ENCODE peak calls at places on chromosomes 5 and 9, in six cellular contexts. D is activated CD8-positive, alpha-beta memory T cell treated with anti-CD3 and anti-CD28 coated beads for 24 hours; A is stimulated activated CD8-positive, alpha-beta memory T cell treated with anti-CD3 and anti-CD28 coated beads, Interleukin-15, amount 100 ng/mL, for 4 hours; H is A549; U is mesothelial cell of epicardium; J is brain microvascular endothelial cell. N is an unnamed sample.
A peak's percentile ranks its signal among the peaks of the same experiment; 100 is the strongest.

GRCh38 chr9:88400021-88400420 is 11.8 kb downstream of the SPIN1 start:
- DNase-seq in D (no peak), A (no peak), H (no peak), U (no peak), J (peak; percentile 72), N (no peak)

GRCh38 chr9:105415344-105415980 is 32.4 kb upstream of the FSD1L start:
- DNase-seq in D (peak; percentile 80), A (peak; percentile 24), H (peak; percentile 53), U (peak; percentile 68), J (peak; percentile 38), N (peak; percentile 49)

GRCh38 chr9:120698766-120699165 is 15.5 kb downstream of the MEGF9 start:
- DNase-seq in D (no peak), A (no peak), H (no peak), U (no peak), J (no peak), N (no peak)

GRCh38 chr5:141534492-141535213 is 45.8 kb downstream of the PCDHGC5 start:
- DNase-seq in D (no peak), A (no peak), H (no peak), U (no peak), J (no peak), N (no peak)

GRCh38 chr5:31758803-31759425 is 120.0 kb downstream of the PDZD2 start:
- DNase-seq in D (no peak), A (no peak), H (no peak), U (no peak), J (no peak), N (no peak)

GRCh38 chr5:56616454-56617160 is 198.7 kb upstream of the MAP3K1 start:
- DNase-seq in D (no peak), A (no peak), H (no peak), U (no peak), J (no peak), N (no peak)

GRCh38 chr9:20353529-20353928 is 268.8 kb downstream of the MLLT3 start:
- DNase-seq in D (no peak), A (no peak), H (no peak), U (no peak), J (no peak), N (no peak)

GRCh38 chr9:2889023-2889422 is 45.1 kb upstream of the PUM3 start:
- DNase-seq in D (no peak), A (no peak), H (no peak), U (no peak), J (no peak), N (no peak)

GRCh38 chr9:38467404-38467803 is 43.1 kb upstream of the IGFBPL1 start:
- DNase-seq in D (no peak), A (no peak), H (no peak), U (no peak), J (no peak), N (no peak)

GRCh38 chr5:107869459-107870115 is 198.8 kb upstream of the EFNA5 start:
- DNase-seq in D (no peak), A (no peak), H (peak; percentile 64), U (no peak), J (peak; percentile 71), N (peak; percentile 67)

GRCh38 chr5:38433160-38433861 is 123.1 kb downstream of the LIFR start:
- DNase-seq in D (no peak), A (no peak), H (no peak), U (no peak), J (peak; percentile 82), N (peak; percentile 74)

GRCh38 chr9:3527653-3527960 is 1.8 kb upstream of the RFX3 start:
- DNase-seq in D (peak; percentile 55), A (no peak), H (no peak), U (no peak), J (no peak), N (no peak)

GRCh38 chr5:39815701-39816100 is 390.9 kb upstream of the DAB2 start:
- DNase-seq in D (no peak), A (no peak), H (no peak), U (no peak), J (no peak), N (no peak)

N was measured in H4.